ENCODE peak calls at places on chromosome 1, in seven cellular contexts. One of them, this sample, is unnamed.

GRCh38 chr1:179883739-179884138 is 1.7 kb downstream of the TOR1AIP1 start:
- DNase-seq in IMR-90: peak
- DNase-seq in tibial nerve: no peak
- DNase-seq in heart left ventricle: no peak
- DNase-seq in Peyer's patch: peak
- DNase-seq in endothelial cell of umbilical vein: no peak
- DNase-seq in HepG2: peak
- DNase-seq in this sample: no peak

GRCh38 chr1:163561570-163562295 is 240.0 kb downstream of the NUF2 start:
- DNase-seq in heart left ventricle: no peak
- DNase-seq in IMR-90: no peak
- DNase-seq in HepG2: peak
- DNase-seq in endothelial cell of umbilical vein: peak
- DNase-seq in tibial nerve: no peak
- DNase-seq in Peyer's patch: no peak
- DNase-seq in this sample: no peak

GRCh38 chr1:41377397-41377796 is 16.2 kb downstream of the FOXO6 start:
- DNase-seq in endothelial cell of umbilical vein: no peak
- DNase-seq in IMR-90: no peak
- DNase-seq in HepG2: no peak
- DNase-seq in heart left ventricle: no peak
- DNase-seq in Peyer's patch: no peak
- DNase-seq in tibial nerve: no peak
- DNase-seq in this sample: no peak

GRCh38 chr1:14598498-14599172 is at the start of gene KAZN:
- DNase-seq in endothelial cell of umbilical vein: no peak
- DNase-seq in Peyer's patch: no peak
- DNase-seq in HepG2: no peak
- DNase-seq in heart left ventricle: no peak
- DNase-seq in tibial nerve: no peak
- DNase-seq in IMR-90: no peak
- DNase-seq in this sample: peak

GRCh38 chr1:22876359-22877111 is 96.1 kb downstream of the LACTBL1 start:
- DNase-seq in heart left ventricle: no peak
- DNase-seq in HepG2: no peak
- DNase-seq in IMR-90: peak
- DNase-seq in tibial nerve: no peak
- DNase-seq in Peyer's patch: no peak
- DNase-seq in endothelial cell of umbilical vein: peak
- DNase-seq in this sample: no peak

GRCh38 chr1:119772298-119772697 is 3.6 kb upstream of the HMGCS2 start:
- DNase-seq in tibial nerve: no peak
- DNase-seq in HepG2: no peak
- DNase-seq in endothelial cell of umbilical vein: no peak
- DNase-seq in Peyer's patch: no peak
- DNase-seq in IMR-90: no peak
- DNase-seq in heart left ventricle: no peak
- DNase-seq in this sample: no peak

GRCh38 chr1:244226440-244226839 is 175.4 kb downstream of the ZBTB18 start:
- DNase-seq in heart left ventricle: no peak
- DNase-seq in tibial nerve: no peak
- DNase-seq in IMR-90: peak
- DNase-seq in Peyer's patch: no peak
- DNase-seq in HepG2: no peak
- DNase-seq in endothelial cell of umbilical vein: peak
- DNase-seq in this sample: no peak

GRCh38 chr1:10900691-10901090 is 104.2 kb upstream of the CASZ1 start:
- DNase-seq in IMR-90: no peak
- DNase-seq in endothelial cell of umbilical vein: no peak
- DNase-seq in tibial nerve: no peak
- DNase-seq in Peyer's patch: no peak
- DNase-seq in HepG2: peak
- DNase-seq in heart left ventricle: no peak
- DNase-seq in this sample: no peak

GRCh38 chr1:14608308-14608707 is 9.8 kb downstream of the KAZN start:
- DNase-seq in endothelial cell of umbilical vein: no peak
- DNase-seq in heart left ventricle: no peak
- DNase-seq in IMR-90: no peak
- DNase-seq in tibial nerve: no peak
- DNase-seq in Peyer's patch: no peak
- DNase-seq in HepG2: no peak
- DNase-seq in this sample: no peak

GRCh38 chr1:178389441-178389840 is 107.3 kb downstream of the CLEC20A start:
- DNase-seq in HepG2: no peak
- DNase-seq in Peyer's patch: no peak
- DNase-seq in tibial nerve: no peak
- DNase-seq in IMR-90: peak
- DNase-seq in heart left ventricle: no peak
- DNase-seq in endothelial cell of umbilical vein: peak
- DNase-seq in this sample: no peak

GRCh38 chr1:94095112-94095637 is 25.8 kb downstream of the ABCA4 start:
- DNase-seq in IMR-90: peak
- DNase-seq in heart left ventricle: peak
- DNase-seq in HepG2: no peak
- DNase-seq in Peyer's patch: no peak
- DNase-seq in tibial nerve: peak
- DNase-seq in endothelial cell of umbilical vein: peak
- DNase-seq in this sample: peak

GRCh38 chr1:14866841-14867626 is 268.5 kb downstream of the KAZN start:
- DNase-seq in HepG2: no peak
- DNase-seq in tibial nerve: no peak
- DNase-seq in endothelial cell of umbilical vein: no peak
- DNase-seq in Peyer's patch: no peak
- DNase-seq in heart left ventricle: no peak
- DNase-seq in IMR-90: no peak
- DNase-seq in this sample: no peak

GRCh38 chr1:7062346-7063061 is 277.2 kb downstream of the CAMTA1 start:
- DNase-seq in endothelial cell of umbilical vein: no peak
- DNase-seq in Peyer's patch: no peak
- DNase-seq in tibial nerve: no peak
- DNase-seq in IMR-90: no peak
- DNase-seq in HepG2: no peak
- DNase-seq in heart left ventricle: no peak
- DNase-seq in this sample: no peak

GRCh38 chr1:67333603-67334002 is 25.9 kb downstream of the IL12RB2 start:
- DNase-seq in Peyer's patch: no peak
- DNase-seq in tibial nerve: no peak
- DNase-seq in heart left ventricle: no peak
- DNase-seq in HepG2: no peak
- DNase-seq in endothelial cell of umbilical vein: no peak
- DNase-seq in IMR-90: no peak
- DNase-seq in this sample: no peak

GRCh38 chr1:50611675-50612074 is 188.4 kb upstream of the DMRTA2 start:
- DNase-seq in Peyer's patch: no peak
- DNase-seq in IMR-90: no peak
- DNase-seq in endothelial cell of umbilical vein: no peak
- DNase-seq in tibial nerve: no peak
- DNase-seq in HepG2: no peak
- DNase-seq in heart left ventricle: no peak
- DNase-seq in this sample: no peak

GRCh38 chr1:36705629-36706028 is 222.9 kb upstream of the CSF3R start:
- DNase-seq in HepG2: no peak
- DNase-seq in endothelial cell of umbilical vein: no peak
- DNase-seq in tibial nerve: no peak
- DNase-seq in Peyer's patch: no peak
- DNase-seq in IMR-90: no peak
- DNase-seq in heart left ventricle: no peak
- DNase-seq in this sample: no peak

GRCh38 chr1:224333309-224333926 is 3.4 kb upstream of the NVL start:
- DNase-seq in Peyer's patch: no peak
- DNase-seq in IMR-90: peak
- DNase-seq in heart left ventricle: no peak
- DNase-seq in tibial nerve: no peak
- DNase-seq in endothelial cell of umbilical vein: peak
- DNase-seq in HepG2: peak
- DNase-seq in this sample: no peak

GRCh38 chr1:53331446-53332187 is 3.7 kb upstream of the LRP8 start:
- DNase-seq in IMR-90: no peak
- DNase-seq in HepG2: no peak
- DNase-seq in tibial nerve: no peak
- DNase-seq in Peyer's patch: no peak
- DNase-seq in heart left ventricle: no peak
- DNase-seq in endothelial cell of umbilical vein: no peak
- DNase-seq in this sample: peak

GRCh38 chr1:198937231-198938031 is 298.6 kb downstream of the PTPRC start:
- DNase-seq in tibial nerve: peak
- DNase-seq in HepG2: peak
- DNase-seq in IMR-90: peak
- DNase-seq in endothelial cell of umbilical vein: peak
- DNase-seq in Peyer's patch: peak
- DNase-seq in heart left ventricle: peak
- DNase-seq in this sample: peak
- TF ChIP-seq CTCF in tibial nerve: no peak
- TF ChIP-seq CTCF in HepG2: no peak
- TF ChIP-seq CTCF in IMR-90: no peak
- TF ChIP-seq CTCF in endothelial cell of umbilical vein: no peak
- TF ChIP-seq CTCF in Peyer's patch: no peak
- TF ChIP-seq CTCF in heart left ventricle: no peak
- TF ChIP-seq CTCF in this sample: no peak

DNA sequence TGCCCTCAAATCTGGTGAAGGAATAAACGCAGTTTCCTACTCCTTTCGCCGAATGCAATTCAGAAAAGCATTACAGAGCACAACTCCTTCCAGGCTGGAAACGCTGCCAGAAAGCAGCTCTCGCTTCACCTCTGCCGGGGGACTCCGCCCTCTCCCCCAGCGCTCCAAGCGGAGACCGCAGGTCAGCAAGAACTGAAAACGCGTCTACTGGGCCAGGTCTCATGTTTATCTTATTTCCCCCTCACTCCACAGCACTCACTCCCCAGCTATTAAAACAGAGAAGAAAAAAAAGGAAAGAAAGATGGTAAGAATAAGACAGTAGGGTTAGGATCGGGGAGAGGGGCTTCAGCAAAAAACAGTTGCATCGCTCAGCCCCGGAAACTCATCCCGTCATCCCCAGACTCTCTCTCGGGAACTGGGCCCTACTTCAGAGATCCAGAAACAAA is 833 bp upstream of the RCOR3 start:
- DNase-seq in IMR-90: peak
- DNase-seq in heart left ventricle: peak
- DNase-seq in endothelial cell of umbilical vein: peak
- DNase-seq in tibial nerve: peak
- DNase-seq in HepG2: peak
- DNase-seq in Peyer's patch: peak
- DNase-seq in this sample: peak
- TF ChIP-seq POLR2A in IMR-90: no peak
- TF ChIP-seq POLR2A in heart left ventricle: no peak
- TF ChIP-seq POLR2A in endothelial cell of umbilical vein: no peak
- TF ChIP-seq POLR2A in tibial nerve: no peak
- TF ChIP-seq POLR2A in HepG2: no peak
- TF ChIP-seq POLR2A in Peyer's patch: no peak
- TF ChIP-seq POLR2A in this sample: no peak

GRCh38 chr1:45668526-45668925 is 17.8 kb downstream of the GPBP1L1 start:
- DNase-seq in Peyer's patch: no peak
- DNase-seq in endothelial cell of umbilical vein: no peak
- DNase-seq in tibial nerve: no peak
- DNase-seq in heart left ventricle: no peak
- DNase-seq in HepG2: no peak
- DNase-seq in IMR-90: no peak
- DNase-seq in this sample: no peak

GRCh38 chr1:45666836-45667235 is 19.5 kb downstream of the GPBP1L1 start:
- DNase-seq in endothelial cell of umbilical vein: no peak
- DNase-seq in tibial nerve: no peak
- DNase-seq in IMR-90: no peak
- DNase-seq in Peyer's patch: no peak
- DNase-seq in heart left ventricle: no peak
- DNase-seq in HepG2: no peak
- DNase-seq in this sample: no peak

GRCh38 chr1:45669859-45670655 is 16.3 kb downstream of the GPBP1L1 start:
- DNase-seq in endothelial cell of umbilical vein: peak
- DNase-seq in IMR-90: peak
- DNase-seq in HepG2: no peak
- DNase-seq in Peyer's patch: no peak
- DNase-seq in tibial nerve: no peak
- DNase-seq in heart left ventricle: no peak
- DNase-seq in this sample: no peak

GRCh38 chr1:45667321-45668111 is 18.8 kb downstream of the GPBP1L1 start:
- DNase-seq in endothelial cell of umbilical vein: no peak
- DNase-seq in heart left ventricle: no peak
- DNase-seq in tibial nerve: no peak
- DNase-seq in Peyer's patch: no peak
- DNase-seq in HepG2: no peak
- DNase-seq in IMR-90: no peak
- DNase-seq in this sample: no peak

DNA sequence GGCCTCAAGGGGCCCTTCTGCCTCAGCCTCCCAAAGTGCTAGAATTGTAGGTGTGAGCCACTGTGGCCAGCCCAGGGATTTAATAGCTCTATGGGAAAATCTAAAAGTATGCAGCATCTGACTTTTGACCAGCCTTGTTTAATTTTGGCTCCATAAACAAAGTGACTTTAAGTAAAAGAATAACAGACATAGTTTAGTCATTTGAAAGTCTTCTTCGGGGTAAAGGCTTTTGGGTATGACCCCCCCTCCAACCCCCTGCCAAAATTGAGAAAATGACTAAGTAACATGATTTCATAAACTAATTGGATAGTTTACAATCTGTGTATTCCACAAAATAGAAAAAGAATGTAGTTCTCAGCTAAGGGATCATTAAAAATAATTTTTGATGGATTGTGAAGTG is 17.0 kb downstream of the GPBP1L1 start:
- DNase-seq in Peyer's patch: no peak
- DNase-seq in heart left ventricle: no peak
- DNase-seq in HepG2: no peak
- DNase-seq in IMR-90: peak
- DNase-seq in tibial nerve: no peak
- DNase-seq in endothelial cell of umbilical vein: no peak
- DNase-seq in this sample: no peak
- H3K4me3 ChIP-seq in Peyer's patch: no peak
- H3K4me3 ChIP-seq in heart left ventricle: no peak
- H3K4me3 ChIP-seq in HepG2: no peak
- H3K4me3 ChIP-seq in IMR-90: no peak
- H3K4me3 ChIP-seq in tibial nerve: no peak
- H3K4me3 ChIP-seq in endothelial cell of umbilical vein: no peak
- H3K4me3 ChIP-seq in this sample: no peak

GRCh38 chr1:43285269-43285986 is at the start of gene C1orf210:
- DNase-seq in tibial nerve: no peak
- DNase-seq in heart left ventricle: no peak
- DNase-seq in IMR-90: no peak
- DNase-seq in endothelial cell of umbilical vein: no peak
- DNase-seq in HepG2: peak
- DNase-seq in Peyer's patch: no peak
- DNase-seq in this sample: no peak
- TF ChIP-seq CTCF in tibial nerve: no peak
- TF ChIP-seq CTCF in heart left ventricle: no peak
- TF ChIP-seq CTCF in IMR-90: no peak
- TF ChIP-seq CTCF in endothelial cell of umbilical vein: no peak
- TF ChIP-seq CTCF in HepG2: peak
- TF ChIP-seq CTCF in Peyer's patch: no peak
- TF ChIP-seq CTCF in this sample: no peak

This sample was measured in testis.